ENCODE peak calls at places on chromosomes 12 and 14, in six cellular contexts. T is NCI-H2029 treated with DMSO at 0.1 percent for 48 hours, O is AG04450, A is germinal center, G is AML-193, X is GM23248. S is an unnamed sample.

GRCh38 chr12:1878214-1878613 is 40.2 kb downstream of the CACNA2D4 start:
- DNase-seq in T (no peak), O (no peak), A (no peak), G (no peak), X (no peak), S (no peak)

GRCh38 chr12:109134186-109134917 is 18.0 kb downstream of the ACACB start:
- DNase-seq in T (no peak), O (no peak), A (no peak), G (no peak), X (peak; percentile 56), S (peak; percentile 40)

GRCh38 chr12:98084391-98084790 is 431.0 kb upstream of the TMPO start:
- DNase-seq in T (no peak), O (no peak), A (no peak), G (no peak), X (no peak), S (no peak)

GRCh38 chr12:27615331-27615891 is 80.8 kb upstream of the REP15 start:
- DNase-seq in T (no peak), O (no peak), A (no peak), G (no peak), X (peak; percentile 74), S (peak; percentile 76)

GRCh38 chr14:23564876-23565275 is 2.7 kb downstream of the AP1G2 start:
- DNase-seq in T (no peak), O (no peak), A (no peak), G (no peak), X (no peak), S (no peak)

GRCh38 chr12:122843472-122843871 is 8.2 kb downstream of the HIP1R start:
- DNase-seq in T (no peak), O (no peak), A (no peak), G (no peak), X (no peak), S (no peak)

GRCh38 chr12:130204441-130204840 is 42.2 kb downstream of the FZD10 start:
- DNase-seq in T (no peak), O (no peak), A (no peak), G (no peak), X (no peak), S (no peak)

GRCh38 chr12:115468087-115468510 is 784.1 kb upstream of the TBX3 start:
- DNase-seq in T (no peak), O (no peak), A (no peak), G (no peak), X (peak; percentile 16), S (peak; percentile 66)

GRCh38 chr12:47312794-47313426 is 233.2 kb upstream of the AMIGO2 start:
- DNase-seq in T (no peak), O (no peak), A (peak; percentile 58), G (peak; percentile 4), X (no peak), S (no peak)

GRCh38 chr12:34404377-34405285 is 382.3 kb downstream of the ALG10 start:
- DNase-seq in T (no peak), O (no peak), A (no peak), G (no peak), X (no peak), S (no peak)

GRCh38 chr14:71416392-71416791 is 509.1 kb downstream of the PCNX1 start:
- DNase-seq in T (no peak), O (no peak), A (no peak), G (no peak), X (peak; percentile 42), S (peak; percentile 61)

GRCh38 chr12:106213721-106214121 is 34.1 kb downstream of the CKAP4 start:
- DNase-seq in T (no peak), O (no peak), A (no peak), G (no peak), X (peak; percentile 16), S (no peak)

GRCh38 chr12:15933751-15934150 is 22.6 kb downstream of the DERA start:
- DNase-seq in T (no peak), O (no peak), A (no peak), G (no peak), X (peak; percentile 43), S (peak; percentile 66)

GRCh38 chr14:75823334-75823733 is 158.5 kb downstream of the TGFB3 start:
- DNase-seq in T (no peak), O (no peak), A (no peak), G (no peak), X (no peak), S (no peak)

GRCh38 chr12:67747869-67748760 is 99.6 kb downstream of the DYRK2 start:
- DNase-seq in T (no peak), O (no peak), A (no peak), G (no peak), X (peak; percentile 65), S (peak; percentile 71)

GRCh38 chr14:51738754-51739153 is 87.0 kb downstream of the FRMD6 start:
- DNase-seq in T (no peak), O (no peak), A (peak; percentile 6), G (no peak), X (no peak), S (no peak)

GRCh38 chr14:85241022-85241880 is 288.7 kb upstream of the FLRT2 start:
- DNase-seq in T (no peak), O (no peak), A (no peak), G (no peak), X (no peak), S (no peak)

GRCh38 chr12:1234073-1234472 is 243.1 kb downstream of the ERC1 start:
- DNase-seq in T (no peak), O (no peak), A (no peak), G (no peak), X (peak; percentile 35), S (peak; percentile 37)

GRCh38 chr12:16324772-16325171 is 22.7 kb upstream of the MGST1 start:
- DNase-seq in T (no peak), O (no peak), A (no peak), G (no peak), X (no peak), S (no peak)

GRCh38 chr14:75049731-75050201 is 1.5 kb downstream of the MLH3 start:
- DNase-seq in T (no peak), O (no peak), A (no peak), G (peak; percentile 38), X (peak; percentile 83), S (no peak)

GRCh38 chr14:67694791-67695393 is 672 bp downstream of the RDH11 start:
- DNase-seq in T (peak; percentile 30), O (peak; percentile 71), A (peak; percentile 87), G (peak; percentile 39), X (peak; percentile 98), S (peak; percentile 94)

GRCh38 chr12:49621651-49622500 is 1.5 kb upstream of the PRPF40B start:
- DNase-seq in T (no peak), O (no peak), A (no peak), G (no peak), X (peak; percentile 37), S (no peak)

GRCh38 chr14:22375321-22375930 is 213.6 kb downstream of the DAD1 start:
- DNase-seq in T (no peak), O (peak; percentile 39), A (no peak), G (peak; percentile 78), X (peak; percentile 68), S (peak; percentile 58)

GRCh38 chr12:127811988-127812387 is 455.0 kb upstream of the TMEM132C start:
- DNase-seq in T (no peak), O (no peak), A (no peak), G (no peak), X (peak; percentile 94), S (peak; percentile 59)

GRCh38 chr12:13564266-13564810 is 367.8 kb downstream of the EMP1 start:
- DNase-seq in T (no peak), O (no peak), A (no peak), G (no peak), X (no peak), S (no peak)

GRCh38 chr12:32821293-32822089 is 65.8 kb upstream of the YARS2 start:
- DNase-seq in T (no peak), O (no peak), A (no peak), G (no peak), X (no peak), S (peak; percentile 31)

GRCh38 chr12:3214508-3215365 is 137.6 kb downstream of the TSPAN9 start:
- DNase-seq in T (no peak), O (no peak), A (peak; percentile 51), G (no peak), X (no peak), S (no peak)

GRCh38 chr14:48584031-48584430 is 908.6 kb upstream of the MDGA2 start:
- DNase-seq in T (no peak), O (peak; percentile 8), A (no peak), G (no peak), X (peak; percentile 0), S (peak; percentile 43)

GRCh38 chr12:119666226-119666808 is 1.6 kb upstream of the PRKAB1 start:
- DNase-seq in T (no peak), O (no peak), A (peak; percentile 37), G (peak; percentile 18), X (no peak), S (no peak)

GRCh38 chr12:62332598-62332997 is 72.4 kb downstream of the USP15 start:
- DNase-seq in T (no peak), O (no peak), A (no peak), G (no peak), X (peak; percentile 75), S (peak; percentile 86)

GRCh38 chr14:105317546-105317945 is 3.0 kb downstream of the PACS2 start:
- DNase-seq in T (no peak), O (no peak), A (no peak), G (no peak), X (peak; percentile 90), S (no peak)

GRCh38 chr12:111201036-111201435 is 167.9 kb downstream of the PHETA1 start:
- DNase-seq in T (no peak), O (no peak), A (no peak), G (no peak), X (no peak), S (no peak)

GRCh38 chr12:72747460-72747859 is 475.3 kb downstream of the TRHDE start:
- DNase-seq in T (no peak), O (no peak), A (no peak), G (no peak), X (no peak), S (peak; percentile 4)

GRCh38 chr12:106585862-106586534 is 3.2 kb downstream of the RFX4 start:
- DNase-seq in T (no peak), O (no peak), A (peak; percentile 12), G (no peak), X (no peak), S (peak; percentile 19)

GRCh38 chr14:31024577-31025334 is 693 bp upstream of the AP4S1 start:
- DNase-seq in T (no peak), O (no peak), A (no peak), G (no peak), X (peak; percentile 76), S (peak; percentile 4)

GRCh38 chr14:64235652-64236640 is 58.2 kb downstream of the ESR2 start:
- DNase-seq in T (no peak), O (no peak), A (peak; percentile 86), G (no peak), X (no peak), S (no peak)

GRCh38 chr12:80862606-80863005 is 75.1 kb downstream of the LIN7A start:
- DNase-seq in T (no peak), O (no peak), A (no peak), G (no peak), X (peak; percentile 64), S (no peak)

GRCh38 chr12:93404961-93405849 is 27.5 kb downstream of the NUDT4 start:
- DNase-seq in T (no peak), O (no peak), A (no peak), G (no peak), X (no peak), S (no peak)

GRCh38 chr12:59596232-59597143 is 659 bp downstream of the SLC16A7 start:
- DNase-seq in T (peak; percentile 74), O (peak; percentile 48), A (peak; percentile 67), G (peak; percentile 73), X (peak; percentile 91), S (peak; percentile 79)

S was measured in M059J.